ENCODE peak calls at places on chromosome 19, in six cellular contexts. G is SK-N-SH, Q is neural progenitor cell, V is PC-3, J is HCT116, A is MM.1S. I is an unnamed sample. For H3K4me1, the result is how much of the 10 kb centered on the place peaks cover.

GRCh38 chr19:54430306-54431254 is 15.3 kb downstream of the TTYH1 start:
- DNase-seq in J (peak), V (peak), G (peak), Q (peak), A (no peak), I (peak)

GRCh38 chr19:44576843-44577565 is 36.4 kb upstream of the IGSF23 start:
- DNase-seq in Q (peak), A (peak), J (peak), V (peak), G (peak), I (peak)

GRCh38 chr19:55257461-55258411 is 1.1 kb downstream of the PPP6R1 start:
- DNase-seq in Q (peak), G (peak), V (peak), J (no peak), A (peak), I (peak)

GRCh38 chr19:47239610-47240296 is 8.8 kb upstream of the BBC3 start:
- DNase-seq in Q (peak), V (no peak), J (no peak), A (peak), G (peak), I (peak)

GRCh38 chr19:13277104-13277809 is 127.0 kb downstream of the IER2 start:
- DNase-seq in V (peak), A (peak), Q (peak), J (peak), G (peak), I (peak)

GRCh38 chr19:3601021-3601420 is 5.7 kb downstream of the TBXA2R start:
- DNase-seq in J (no peak), V (no peak), G (no peak), A (no peak), Q (no peak), I (no peak)

GRCh38 chr19:30310806-30311121 is 61.4 kb upstream of the ZNF536 start:
- DNase-seq in J (no peak), Q (no peak), A (no peak), V (no peak), G (no peak), I (no peak)

GRCh38 chr19:4638828-4639530 is at the start of gene TNFAIP8L1:
- DNase-seq in A (peak), V (peak), Q (peak), G (peak), J (peak), I (peak)

GRCh38 chr19:54667217-54667616 is 4.4 kb downstream of the LILRB4 start:
- DNase-seq in J (no peak), V (no peak), Q (no peak), A (no peak), G (no peak), I (no peak)

GRCh38 chr19:36775768-36776167 is 3.2 kb upstream of the ZNF850 start:
- DNase-seq in A (no peak), J (no peak), Q (no peak), V (no peak), G (no peak), I (no peak)

GRCh38 chr19:29121684-29122083 is 91.3 kb downstream of the UQCRFS1 start:
- DNase-seq in V (no peak), Q (peak), A (no peak), G (peak), J (no peak), I (peak)

GRCh38 chr19:21256722-21257121 is 72.5 kb downstream of the ZNF708 start:
- DNase-seq in J (peak), G (peak), A (no peak), V (no peak), Q (peak), I (peak)

GRCh38 chr19:47582320-47582909 is 9.5 kb upstream of the ZNF541 start:
- DNase-seq in J (no peak), G (no peak), V (no peak), Q (no peak), A (no peak), I (no peak)

DNA sequence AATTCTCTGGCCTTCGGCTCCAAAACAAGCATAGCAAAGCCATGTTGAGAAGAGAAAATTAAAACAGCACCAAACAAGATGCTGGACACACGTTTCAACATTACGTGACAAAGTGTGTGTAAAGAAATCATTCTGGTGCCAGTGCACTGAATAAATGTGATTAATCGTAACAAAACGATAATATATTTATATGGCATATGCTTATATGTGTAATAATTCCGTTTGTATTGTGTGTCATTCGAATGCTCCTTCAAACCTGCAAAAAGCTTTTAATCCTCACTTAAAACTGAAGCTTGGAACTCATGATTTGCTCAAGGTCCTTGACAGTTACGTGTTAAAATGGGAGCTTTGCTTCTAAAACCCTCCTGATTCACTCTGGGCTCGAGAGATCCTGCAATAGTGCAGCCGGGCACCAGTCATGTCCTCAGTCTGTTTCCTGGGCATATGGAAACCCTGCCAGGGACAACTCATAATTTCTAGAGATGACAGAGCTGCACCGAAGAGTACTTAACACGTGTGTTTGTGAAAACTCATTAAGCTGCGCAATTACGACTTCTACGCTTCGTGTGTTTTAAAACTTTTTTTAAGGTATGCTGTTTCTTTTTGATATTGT is 731 bp upstream of the AKAP8L start:
- DNase-seq in A (no peak), V (peak), G (no peak), J (no peak), Q (no peak), I (peak)
- H3K4me1 ChIP-seq in A (under half), V (under half), G (under half), J (under half), Q (under half), I (under half)

GRCh38 chr19:1648926-1649541 is 3.4 kb downstream of the TCF3 start:
- DNase-seq in Q (no peak), A (peak), G (no peak), J (no peak), V (no peak), I (peak)
- TF ChIP-seq EZH2phosphoT487 in Q (no peak), A (no peak), G (no peak), J (no peak), V (no peak), I (no peak)

GRCh38 chr19:10288662-10289166 is 1.0 kb upstream of the ICAM5 start:
- DNase-seq in J (peak), V (peak), G (peak), A (peak), Q (peak), I (peak)
- H3K9ac ChIP-seq in J (peak), V (no peak), G (no peak), A (peak), Q (no peak), I (peak)

DNA sequence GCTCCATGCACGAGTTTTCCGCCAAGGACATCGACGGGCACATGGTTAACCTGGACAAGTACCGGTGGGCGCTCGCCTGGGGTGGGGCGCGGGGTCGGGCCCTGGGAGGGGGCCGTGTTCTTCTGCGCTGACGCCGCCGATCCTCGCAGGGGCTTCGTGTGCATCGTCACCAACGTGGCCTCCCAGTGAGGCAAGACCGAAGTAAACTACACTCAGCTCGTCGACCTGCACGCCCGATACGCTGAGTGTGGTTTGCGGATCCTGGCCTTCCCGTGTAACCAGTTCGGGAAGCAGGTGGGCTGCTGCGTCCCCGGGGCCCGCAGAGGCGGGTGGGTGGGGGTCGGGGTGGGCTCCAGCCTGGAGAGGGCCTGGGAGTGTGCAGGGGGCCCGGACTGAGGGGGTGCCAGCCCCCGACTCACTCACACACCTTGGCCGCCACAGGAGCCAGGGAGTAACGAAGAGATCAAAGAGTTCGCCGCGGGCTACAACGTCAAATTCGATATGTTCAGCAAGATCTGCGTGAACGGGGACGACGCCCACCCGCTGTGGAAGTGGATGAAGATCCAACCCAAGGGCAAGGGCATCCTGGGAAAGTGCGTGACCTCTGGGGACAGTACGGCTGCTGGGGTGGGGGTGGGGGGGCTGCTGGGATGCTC is 1.6 kb downstream of the GPX4 start:
- DNase-seq in J (no peak), Q (no peak), V (peak), A (no peak), G (no peak), I (peak)
- H3K4me1 ChIP-seq in J (half or more), Q (under half), V (under half), A (under half), G (under half), I (under half)

GRCh38 chr19:58571575-58571947 is 1.6 kb downstream of the MZF1 start:
- DNase-seq in J (no peak), Q (no peak), V (no peak), A (no peak), G (no peak), I (no peak)

GRCh38 chr19:58570770-58571574 is 2.2 kb downstream of the MZF1 start:
- DNase-seq in V (no peak), A (no peak), Q (no peak), G (no peak), J (no peak), I (no peak)

GRCh38 chr19:58569943-58570670 is 3.0 kb downstream of the MZF1 start:
- DNase-seq in Q (no peak), G (no peak), A (no peak), J (no peak), V (no peak), I (no peak)

GRCh38 chr19:58568731-58569130 is 4.4 kb downstream of the MZF1 start:
- DNase-seq in Q (no peak), A (no peak), V (no peak), J (no peak), G (no peak), I (no peak)

DNA sequence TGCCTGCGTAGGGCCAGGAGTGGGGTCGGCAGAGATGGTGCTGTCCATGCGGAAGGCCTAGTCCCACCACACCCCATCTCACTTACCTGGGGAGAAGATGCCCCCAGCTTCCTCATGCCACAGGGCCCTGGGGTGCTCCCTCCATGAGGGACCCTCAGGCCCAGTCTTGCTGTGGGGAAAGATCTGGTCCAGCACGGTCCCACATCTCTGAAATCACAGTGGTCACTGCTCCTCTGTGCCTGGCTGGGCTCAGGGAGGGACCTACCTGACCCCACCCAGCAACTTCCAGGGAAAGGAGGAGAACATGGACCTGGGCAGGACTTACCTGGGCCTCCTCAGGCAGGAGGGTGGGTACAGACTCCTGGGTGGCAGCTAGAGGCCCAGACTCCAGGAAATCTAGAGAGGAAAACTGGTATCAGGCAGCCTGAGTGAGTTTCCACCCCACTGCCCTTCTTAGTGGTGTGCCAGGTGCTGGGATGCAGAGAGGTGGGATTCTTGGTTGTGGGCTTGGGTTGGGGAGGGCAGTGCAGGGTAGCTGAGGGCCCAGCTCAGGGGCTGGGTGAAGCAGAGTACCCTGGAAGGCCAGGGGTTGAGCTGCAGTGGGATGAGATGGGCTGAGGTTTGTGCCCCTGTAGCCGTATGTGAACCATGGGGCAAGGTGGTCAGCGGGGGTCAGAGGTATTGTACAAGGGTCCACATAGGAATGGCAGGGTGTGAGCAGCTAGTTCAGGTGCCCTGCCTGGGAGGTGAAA is 3.8 kb downstream of the MZF1 start:
- DNase-seq in V (no peak), A (no peak), J (no peak), Q (no peak), G (no peak), I (no peak)
- TF ChIP-seq EZH2phosphoT487 in V (no peak), A (no peak), J (no peak), Q (no peak), G (no peak), I (no peak)

GRCh38 chr19:7918615-7919421 is 1.3 kb upstream of the SNAPC2 start:
- DNase-seq in V (no peak), G (no peak), A (no peak), Q (no peak), J (no peak), I (no peak)

GRCh38 chr19:7921302-7921954 is 1.3 kb downstream of the SNAPC2 start:
- DNase-seq in Q (no peak), G (no peak), J (no peak), V (no peak), A (no peak), I (no peak)

GRCh38 chr19:7920520-7921301 is 573 bp downstream of the SNAPC2 start:
- DNase-seq in G (peak), Q (peak), J (peak), A (peak), V (peak), I (peak)

GRCh38 chr19:7921955-7922840 is 2.1 kb downstream of the SNAPC2 start:
- DNase-seq in G (no peak), V (no peak), Q (no peak), J (no peak), A (no peak), I (no peak)

DNA sequence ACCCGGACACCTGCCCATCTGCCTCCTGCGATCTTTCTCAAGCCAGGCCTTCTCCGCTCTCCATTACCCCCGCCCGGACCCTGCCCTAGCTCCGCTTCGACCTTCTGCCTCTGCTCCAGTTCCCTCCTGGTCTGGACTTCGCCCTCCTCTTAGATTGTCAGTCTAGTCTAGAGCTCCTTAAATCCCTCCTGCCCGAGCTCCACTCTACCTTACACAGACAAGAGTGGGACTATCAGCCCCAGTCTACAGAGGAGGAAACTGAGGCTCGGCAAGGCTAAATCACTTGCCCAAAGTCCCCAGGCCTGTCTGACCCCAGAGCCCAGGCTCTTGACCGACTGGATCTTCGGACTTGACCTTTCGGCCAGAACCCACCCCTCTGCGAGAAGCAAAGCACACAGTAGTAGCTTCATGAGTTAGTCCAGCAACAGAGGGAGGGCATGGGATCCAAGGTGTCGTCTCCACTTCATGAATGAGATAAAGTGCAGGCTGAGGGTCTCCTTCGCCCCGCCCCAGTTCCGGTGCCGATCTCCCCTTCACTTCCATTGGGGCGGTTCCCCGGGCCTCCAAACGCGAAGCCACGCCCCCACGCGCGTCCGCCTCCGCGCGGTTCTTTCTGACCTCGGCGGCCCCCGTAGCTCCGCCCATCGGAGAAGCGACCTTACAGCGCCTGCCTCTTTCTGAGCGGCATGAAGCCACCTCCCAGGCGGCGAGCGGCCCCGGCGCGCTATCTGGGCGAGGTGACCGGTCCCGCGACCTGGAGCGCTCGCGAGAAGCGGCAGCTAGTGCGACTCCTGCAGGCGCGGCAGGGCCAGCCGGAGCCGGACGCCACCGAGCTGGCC is at the start of gene SNAPC2:
- DNase-seq in J (peak), V (peak), A (peak), Q (peak), G (peak), I (peak)
- H3K9ac ChIP-seq in J (peak), V (peak), A (peak), Q (no peak), G (peak), I (peak)

I was measured in GM23248.